ENCODE peak calls at places on chromosomes 6 and 20, in six cellular contexts. E is fibroblast of villous mesenchyme, Z is IMR-90, K is kidney, R is SK-N-SH, B is epithelial cell of esophagus. U is an unnamed sample.

GRCh38 chr20:49132995-49133451 is 55.1 kb downstream of the STAU1 start:
- DNase-seq in R (peak), Z (peak), K (no peak), E (peak), B (peak), U (peak)

GRCh38 chr20:50533061-50533460 is 22.9 kb downstream of the PTPN1 start:
- DNase-seq in B (no peak), E (no peak), Z (peak), R (no peak), K (no peak), U (peak)

GRCh38 chr6:99614430-99615161 is 8.0 kb downstream of the PRDM13 start:
- DNase-seq in R (peak), Z (no peak), B (no peak), E (no peak), K (no peak), U (peak)

GRCh38 chr6:167738386-167738785 is 88.3 kb upstream of the AFDN start:
- DNase-seq in E (no peak), K (no peak), B (no peak), R (no peak), Z (no peak), U (no peak)

GRCh38 chr6:20700375-20700774 is 166.1 kb downstream of the CDKAL1 start:
- DNase-seq in Z (no peak), K (no peak), R (no peak), E (no peak), B (peak), U (no peak)

GRCh38 chr20:25320035-25320800 is 70.4 kb downstream of the ABHD12 start:
- DNase-seq in E (no peak), B (no peak), K (peak), R (peak), Z (no peak), U (no peak)

GRCh38 chr6:37830225-37830624 is 10.7 kb downstream of the ZFAND3 start:
- DNase-seq in Z (no peak), K (no peak), E (no peak), R (no peak), B (no peak), U (no peak)

GRCh38 chr6:158620963-158621693 is 23.4 kb downstream of the DYNLT1 start:
- DNase-seq in K (peak), R (peak), E (no peak), B (no peak), Z (no peak), U (no peak)

GRCh38 chr6:147549531-147549930 is 41.0 kb downstream of the SAMD5 start:
- DNase-seq in K (no peak), R (no peak), E (peak), B (no peak), Z (peak), U (peak)

GRCh38 chr20:37275125-37275524 is 13.5 kb upstream of the GHRH start:
- DNase-seq in Z (no peak), E (no peak), K (no peak), B (no peak), R (no peak), U (no peak)

GRCh38 chr20:15812696-15813095 is 760.6 kb downstream of the KIF16B start:
- DNase-seq in K (no peak), Z (no peak), E (no peak), B (peak), R (no peak), U (no peak)

GRCh38 chr20:19693508-19693907 is 64.5 kb upstream of the RIN2 start:
- DNase-seq in Z (no peak), E (no peak), K (no peak), B (no peak), R (no peak), U (no peak)

GRCh38 chr20:44357020-44357419 is 1.5 kb downstream of the HNF4A start:
- DNase-seq in K (no peak), E (peak), B (no peak), Z (no peak), R (no peak), U (no peak)

GRCh38 chr20:18440403-18440802 is 26.4 kb downstream of the DZANK1 start:
- DNase-seq in K (no peak), E (no peak), B (no peak), R (no peak), Z (no peak), U (no peak)

GRCh38 chr6:119128252-119128912 is 49.9 kb upstream of the FAM184A start:
- DNase-seq in B (no peak), K (no peak), E (peak), Z (no peak), R (no peak), U (peak)

GRCh38 chr6:105992315-105992961 is 93.7 kb upstream of the PRDM1 start:
- DNase-seq in K (peak), R (peak), B (peak), Z (peak), E (peak), U (peak)

GRCh38 chr20:25512709-25513108 is 72.6 kb downstream of the NINL start:
- DNase-seq in K (no peak), E (no peak), B (no peak), R (no peak), Z (no peak), U (no peak)

GRCh38 chr20:54856202-54856601 is 380.8 kb downstream of the DOK5 start:
- DNase-seq in E (no peak), B (no peak), Z (no peak), R (no peak), K (no peak), U (no peak)

GRCh38 chr20:54865273-54865672 is 389.9 kb downstream of the DOK5 start:
- DNase-seq in R (no peak), B (no peak), K (no peak), E (no peak), Z (no peak), U (no peak)

DNA sequence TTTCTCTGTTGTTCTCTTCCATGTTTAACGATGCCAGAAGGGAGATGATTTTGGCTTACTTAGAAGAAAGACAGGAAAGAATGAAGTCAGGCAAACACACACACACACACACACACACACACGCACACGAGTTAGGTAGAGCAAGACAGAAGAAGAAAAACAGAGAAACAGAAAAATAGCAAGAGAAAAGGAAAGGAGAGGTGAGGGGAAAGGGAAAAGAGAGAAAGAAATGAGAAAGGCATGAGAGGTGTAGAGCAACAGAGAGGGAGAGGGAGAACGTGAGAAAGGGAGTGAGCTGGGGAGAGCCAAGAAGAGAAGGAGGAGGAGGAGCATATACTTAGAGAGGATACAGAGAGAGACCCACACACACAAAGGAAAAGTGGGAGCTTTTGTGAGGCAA is 385.3 kb downstream of the DOK5 start:
- DNase-seq in B (no peak), R (no peak), E (no peak), K (no peak), Z (no peak), U (no peak)
- H3K4me3 ChIP-seq in B (no peak), R (no peak), E (no peak), K (no peak), Z (no peak), U (no peak)

DNA sequence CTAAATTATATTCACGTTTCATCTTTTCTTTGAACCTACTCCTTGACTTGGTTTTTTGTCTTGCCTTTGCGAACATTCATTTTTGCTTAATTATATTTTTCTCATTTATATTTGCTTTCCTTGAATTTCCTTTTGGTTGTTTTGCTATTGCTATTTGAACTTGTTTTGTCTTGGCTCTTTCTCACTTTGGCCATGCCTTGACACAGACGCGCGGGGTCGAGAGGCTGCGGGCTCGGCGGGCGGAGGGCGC is 7.1 kb upstream of the TMEM14A start:
- DNase-seq in E (no peak), B (no peak), R (no peak), K (no peak), Z (no peak), U (no peak)
- TF ChIP-seq CTCF in E (no peak), B (no peak), R (no peak), K (no peak), Z (no peak), U (no peak)

DNA sequence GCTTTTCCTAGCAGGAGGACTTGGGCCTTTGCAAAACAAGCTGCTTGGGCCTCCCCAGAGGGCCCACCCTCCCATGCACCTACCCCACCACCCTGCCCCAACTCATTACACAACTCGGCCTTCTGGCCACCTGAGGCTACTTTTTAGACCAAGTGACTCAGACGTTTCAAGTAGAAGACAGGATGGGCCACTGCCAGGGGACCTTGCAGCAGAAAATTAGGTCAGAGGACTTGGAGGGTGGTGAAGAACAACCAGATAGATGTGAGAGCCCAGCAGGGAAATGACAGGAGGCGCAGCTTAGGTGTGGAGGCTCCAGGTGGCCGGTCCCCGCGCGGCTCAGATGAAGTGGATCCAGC is 1.4 kb downstream of the PPP1R3D start:
- DNase-seq in E (peak), B (peak), Z (peak), R (no peak), K (no peak), U (peak)
- H3K4me3 ChIP-seq in E (no peak), B (peak), Z (no peak), R (no peak), K (no peak), U (peak)

DNA sequence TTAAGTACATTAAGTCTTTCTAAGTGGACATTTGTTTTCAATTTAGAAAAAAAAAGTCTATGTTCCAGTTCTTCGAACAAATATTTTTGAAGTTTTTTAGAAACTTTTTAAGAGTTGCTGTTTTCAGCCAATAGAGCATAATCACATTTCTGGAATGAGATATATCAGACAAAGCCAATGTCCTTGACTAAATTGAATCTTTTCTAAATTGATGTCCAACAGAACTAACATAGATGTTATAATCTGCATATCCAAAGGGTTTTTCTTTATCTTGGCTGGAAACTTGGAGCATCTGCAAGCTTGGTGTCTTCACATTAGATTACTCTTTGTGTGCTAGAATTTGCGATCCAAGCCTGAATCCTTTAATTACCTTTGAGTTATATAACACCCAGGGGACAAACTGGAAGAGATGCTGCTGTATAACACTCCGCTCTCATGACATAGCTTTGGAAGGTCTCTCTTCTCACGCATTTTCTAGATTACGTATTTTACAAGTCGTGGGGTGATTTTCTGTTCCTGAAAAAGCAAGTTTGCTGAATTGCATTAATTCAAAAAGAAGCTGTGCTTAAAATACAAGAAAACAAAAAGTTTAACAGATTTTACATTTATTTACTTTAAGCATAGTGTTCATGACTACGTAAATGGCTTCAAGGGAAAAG is 64.4 kb upstream of the FUCA2 start:
- DNase-seq in K (no peak), E (peak), R (no peak), B (no peak), Z (no peak), U (no peak)
- TF ChIP-seq CTCF in K (no peak), E (no peak), R (no peak), B (no peak), Z (no peak), U (no peak)

U was measured in foreskin fibroblast.